ENCODE peak calls at places on chromosomes 6 and 20, in eight cellular contexts. L is nucleus accumbens, C is choroid plexus epithelial cell, E is amniotic epithelial cell, O is AG09319, J is kidney tubule cell, M is NCI-H748 treated with DMSO at 0.1 percent for 48 hours, A is cardiac fibroblast. X is an unnamed sample.

GRCh38 chr6:4299476-4299875 is 164.1 kb upstream of the ECI2 start:
- DNase-seq in L (no peak), C (no peak), E (peak; percentile 42), O (no peak), J (peak; percentile 47), M (no peak), A (peak; percentile 27), X (no peak)

GRCh38 chr6:6747371-6747770 is 158.9 kb downstream of the LY86 start:
- DNase-seq in L (no peak), C (no peak), E (no peak), O (no peak), J (no peak), M (no peak), A (no peak), X (no peak)

GRCh38 chr6:20455175-20456075 is 53.7 kb downstream of the E2F3 start:
- DNase-seq in L (no peak), C (peak; percentile 34), E (peak; percentile 28), O (no peak), J (peak; percentile 16), M (no peak), A (peak; percentile 32), X (no peak)

GRCh38 chr6:52574709-52575489 is 2.0 kb downstream of the TRAM2 start:
- DNase-seq in L (no peak), C (peak; percentile 61), E (no peak), O (no peak), J (no peak), M (no peak), A (peak; percentile 52), X (no peak)

GRCh38 chr20:50450961-50451752 is 59.0 kb upstream of the PTPN1 start:
- DNase-seq in L (no peak), C (peak; percentile 88), E (peak; percentile 95), O (no peak), J (no peak), M (no peak), A (peak; percentile 64), X (no peak)

GRCh38 chr6:104711371-104711770 is 148.3 kb downstream of the HACE1 start:
- DNase-seq in L (no peak), C (peak; percentile 88), E (peak; percentile 76), O (peak; percentile 68), J (peak; percentile 69), M (peak; percentile 78), A (peak; percentile 55), X (no peak)

GRCh38 chr6:9398794-9399373 is 963.5 kb upstream of the SLC35B3 start:
- DNase-seq in L (no peak), C (peak; percentile 2), E (peak; percentile 10), O (no peak), J (peak; percentile 4), M (no peak), A (peak; percentile 34), X (peak; percentile 55)

GRCh38 chr20:47400685-47401084 is 44.2 kb upstream of the ZMYND8 start:
- DNase-seq in L (no peak), C (no peak), E (no peak), O (no peak), J (no peak), M (no peak), A (no peak), X (no peak)

GRCh38 chr6:24831771-24832718 is 33.3 kb upstream of the ARMH2 start:
- DNase-seq in L (no peak), C (peak; percentile 65), E (peak; percentile 13), O (peak; percentile 24), J (no peak), M (no peak), A (no peak), X (no peak)